ENCODE peak calls at places on chromosomes 4 and X, in six cellular contexts. One of them, this sample, is unnamed.

GRCh38 chr4:113699772-113700171 is 61.8 kb downstream of the CAMK2D start:
- DNase-seq in LoVo: no peak
- DNase-seq in activated CD8-positive, alpha-beta memory T cell treated with anti-CD3 and anti-CD28 coated beads, Interleukin-2, amount 50 U/mL, for 4 hours: no peak
- DNase-seq in cardiac muscle cell: no peak
- DNase-seq in bronchial epithelial cell: peak
- DNase-seq in nucleus accumbens: no peak
- DNase-seq in this sample: no peak

GRCh38 chr4:184400375-184400870 is 73.9 kb downstream of the IRF2 start:
- DNase-seq in bronchial epithelial cell: peak
- DNase-seq in nucleus accumbens: no peak
- DNase-seq in LoVo: peak
- DNase-seq in activated CD8-positive, alpha-beta memory T cell treated with anti-CD3 and anti-CD28 coated beads, Interleukin-2, amount 50 U/mL, for 4 hours: no peak
- DNase-seq in cardiac muscle cell: peak
- DNase-seq in this sample: no peak

GRCh38 chr4:186792994-186793393 is 69.3 kb upstream of the FAT1 start:
- DNase-seq in bronchial epithelial cell: no peak
- DNase-seq in activated CD8-positive, alpha-beta memory T cell treated with anti-CD3 and anti-CD28 coated beads, Interleukin-2, amount 50 U/mL, for 4 hours: no peak
- DNase-seq in cardiac muscle cell: peak
- DNase-seq in LoVo: no peak
- DNase-seq in nucleus accumbens: no peak
- DNase-seq in this sample: no peak

GRCh38 chr4:136784326-136784725 is 748.0 kb downstream of the PCDH18 start:
- DNase-seq in LoVo: no peak
- DNase-seq in bronchial epithelial cell: no peak
- DNase-seq in activated CD8-positive, alpha-beta memory T cell treated with anti-CD3 and anti-CD28 coated beads, Interleukin-2, amount 50 U/mL, for 4 hours: no peak
- DNase-seq in cardiac muscle cell: no peak
- DNase-seq in nucleus accumbens: no peak
- DNase-seq in this sample: no peak

GRCh38 chr4:182862921-182863320 is 54.3 kb downstream of the DCTD start:
- DNase-seq in bronchial epithelial cell: peak
- DNase-seq in activated CD8-positive, alpha-beta memory T cell treated with anti-CD3 and anti-CD28 coated beads, Interleukin-2, amount 50 U/mL, for 4 hours: no peak
- DNase-seq in nucleus accumbens: no peak
- DNase-seq in LoVo: no peak
- DNase-seq in cardiac muscle cell: no peak
- DNase-seq in this sample: no peak

GRCh38 chr4:128590773-128591172 is 218.7 kb upstream of the JADE1 start:
- DNase-seq in nucleus accumbens: no peak
- DNase-seq in LoVo: no peak
- DNase-seq in cardiac muscle cell: peak
- DNase-seq in bronchial epithelial cell: no peak
- DNase-seq in activated CD8-positive, alpha-beta memory T cell treated with anti-CD3 and anti-CD28 coated beads, Interleukin-2, amount 50 U/mL, for 4 hours: no peak
- DNase-seq in this sample: no peak

GRCh38 chr4:40232610-40233009 is 35.8 kb downstream of the RHOH start:
- DNase-seq in activated CD8-positive, alpha-beta memory T cell treated with anti-CD3 and anti-CD28 coated beads, Interleukin-2, amount 50 U/mL, for 4 hours: no peak
- DNase-seq in bronchial epithelial cell: no peak
- DNase-seq in nucleus accumbens: no peak
- DNase-seq in LoVo: no peak
- DNase-seq in cardiac muscle cell: no peak
- DNase-seq in this sample: no peak

GRCh38 chr4:88729146-88729755 is 31.6 kb upstream of the NAP1L5 start:
- DNase-seq in cardiac muscle cell: no peak
- DNase-seq in activated CD8-positive, alpha-beta memory T cell treated with anti-CD3 and anti-CD28 coated beads, Interleukin-2, amount 50 U/mL, for 4 hours: no peak
- DNase-seq in bronchial epithelial cell: no peak
- DNase-seq in nucleus accumbens: no peak
- DNase-seq in LoVo: no peak
- DNase-seq in this sample: no peak

GRCh38 chr4:41326776-41327175 is 70.0 kb downstream of the UCHL1 start:
- DNase-seq in bronchial epithelial cell: no peak
- DNase-seq in LoVo: no peak
- DNase-seq in nucleus accumbens: no peak
- DNase-seq in activated CD8-positive, alpha-beta memory T cell treated with anti-CD3 and anti-CD28 coated beads, Interleukin-2, amount 50 U/mL, for 4 hours: no peak
- DNase-seq in cardiac muscle cell: no peak
- DNase-seq in this sample: no peak

GRCh38 chr4:139036885-139037284 is 21.3 kb downstream of the NOCT start:
- DNase-seq in LoVo: no peak
- DNase-seq in bronchial epithelial cell: no peak
- DNase-seq in cardiac muscle cell: no peak
- DNase-seq in activated CD8-positive, alpha-beta memory T cell treated with anti-CD3 and anti-CD28 coated beads, Interleukin-2, amount 50 U/mL, for 4 hours: no peak
- DNase-seq in nucleus accumbens: no peak
- DNase-seq in this sample: no peak

GRCh38 chr4:132395576-132395975 is 753.5 kb upstream of the PCDH10 start:
- DNase-seq in bronchial epithelial cell: no peak
- DNase-seq in cardiac muscle cell: no peak
- DNase-seq in nucleus accumbens: no peak
- DNase-seq in activated CD8-positive, alpha-beta memory T cell treated with anti-CD3 and anti-CD28 coated beads, Interleukin-2, amount 50 U/mL, for 4 hours: no peak
- DNase-seq in LoVo: no peak
- DNase-seq in this sample: no peak

GRCh38 chrX:130144509-130144908 is 21.1 kb downstream of the AIFM1 start:
- DNase-seq in activated CD8-positive, alpha-beta memory T cell treated with anti-CD3 and anti-CD28 coated beads, Interleukin-2, amount 50 U/mL, for 4 hours: no peak
- DNase-seq in LoVo: no peak
- DNase-seq in cardiac muscle cell: peak
- DNase-seq in nucleus accumbens: no peak
- DNase-seq in bronchial epithelial cell: peak
- DNase-seq in this sample: no peak

GRCh38 chrX:34365482-34365881 is 233.4 kb upstream of the FAM47A start:
- DNase-seq in nucleus accumbens: no peak
- DNase-seq in bronchial epithelial cell: peak
- DNase-seq in LoVo: no peak
- DNase-seq in activated CD8-positive, alpha-beta memory T cell treated with anti-CD3 and anti-CD28 coated beads, Interleukin-2, amount 50 U/mL, for 4 hours: no peak
- DNase-seq in cardiac muscle cell: peak
- DNase-seq in this sample: no peak

GRCh38 chr4:10552591-10553280 is 95.5 kb upstream of the ZNF518B start:
- DNase-seq in nucleus accumbens: no peak
- DNase-seq in cardiac muscle cell: peak
- DNase-seq in bronchial epithelial cell: no peak
- DNase-seq in activated CD8-positive, alpha-beta memory T cell treated with anti-CD3 and anti-CD28 coated beads, Interleukin-2, amount 50 U/mL, for 4 hours: no peak
- DNase-seq in LoVo: no peak
- DNase-seq in this sample: no peak

GRCh38 chr4:188201851-188202250 is 62.6 kb downstream of the TRIML1 start:
- DNase-seq in nucleus accumbens: no peak
- DNase-seq in LoVo: no peak
- DNase-seq in bronchial epithelial cell: no peak
- DNase-seq in cardiac muscle cell: no peak
- DNase-seq in activated CD8-positive, alpha-beta memory T cell treated with anti-CD3 and anti-CD28 coated beads, Interleukin-2, amount 50 U/mL, for 4 hours: no peak
- DNase-seq in this sample: no peak